ENCODE peak calls at places on chromosomes 1 and 21, in eight cellular contexts. Z is dorsolateral prefrontal cortex, W is heart left ventricle, G is IMR-90, R is cardiac fibroblast, H is type B pancreatic cell, E is NB4, M is keratinocyte. L is an unnamed sample.

GRCh38 chr1:109490029-109490933 is 3.6 kb upstream of the CYB561D1 start:
- DNase-seq in Z (peak; percentile 76), W (peak; percentile 75), G (peak; percentile 60), R (peak; percentile 74), H (no peak), E (peak; percentile 75), M (no peak), L (peak; percentile 64)

GRCh38 chr1:50974618-50974935 is 4.5 kb downstream of the CDKN2C start:
- DNase-seq in Z (no peak), W (no peak), G (no peak), R (no peak), H (no peak), E (no peak), M (no peak), L (no peak)

GRCh38 chr1:204123376-204123775 is 28.5 kb downstream of the ETNK2 start:
- DNase-seq in Z (no peak), W (no peak), G (peak; percentile 7), R (peak; percentile 37), H (no peak), E (peak; percentile 29), M (no peak), L (no peak)

GRCh38 chr1:167057297-167057688 is 32.9 kb downstream of the GPA33 start:
- DNase-seq in Z (peak; percentile 66), W (no peak), G (peak; percentile 9), R (peak; percentile 35), H (no peak), E (peak; percentile 59), M (no peak), L (peak; percentile 19)

GRCh38 chr1:154328318-154329151 is 3.2 kb downstream of the ATP8B2 start:
- DNase-seq in Z (peak; percentile 89), W (peak; percentile 90), G (peak; percentile 62), R (peak; percentile 53), H (no peak), E (peak; percentile 69), M (peak; percentile 33), L (peak; percentile 61)

GRCh38 chr1:42013881-42014470 is 95.3 kb upstream of the HIVEP3 start:
- DNase-seq in Z (no peak), W (no peak), G (no peak), R (peak; percentile 16), H (no peak), E (no peak), M (no peak), L (no peak)

GRCh38 chr1:44733365-44733764 is 2.4 kb upstream of the RNU5D-1 start:
- DNase-seq in Z (no peak), W (no peak), G (peak; percentile 77), R (peak; percentile 85), H (no peak), E (no peak), M (no peak), L (peak; percentile 72)

GRCh38 chr1:180026556-180026955 is 71.9 kb downstream of the CEP350 start:
- DNase-seq in Z (no peak), W (no peak), G (peak; percentile 45), R (peak; percentile 79), H (no peak), E (no peak), M (no peak), L (no peak)

GRCh38 chr1:2920421-2921015 is 100.7 kb upstream of the ACTRT2 start:
- DNase-seq in Z (no peak), W (no peak), G (no peak), R (no peak), H (no peak), E (no peak), M (no peak), L (no peak)

GRCh38 chr1:2925291-2925690 is 96.0 kb upstream of the ACTRT2 start:
- DNase-seq in Z (no peak), W (no peak), G (no peak), R (no peak), H (no peak), E (no peak), M (no peak), L (no peak)

GRCh38 chr1:2923351-2923750 is 97.9 kb upstream of the ACTRT2 start:
- DNase-seq in Z (no peak), W (no peak), G (no peak), R (no peak), H (no peak), E (no peak), M (no peak), L (no peak)

GRCh38 chr1:2919826-2920225 is 101.4 kb upstream of the ACTRT2 start:
- DNase-seq in Z (no peak), W (no peak), G (no peak), R (no peak), H (no peak), E (no peak), M (no peak), L (no peak)

DNA sequence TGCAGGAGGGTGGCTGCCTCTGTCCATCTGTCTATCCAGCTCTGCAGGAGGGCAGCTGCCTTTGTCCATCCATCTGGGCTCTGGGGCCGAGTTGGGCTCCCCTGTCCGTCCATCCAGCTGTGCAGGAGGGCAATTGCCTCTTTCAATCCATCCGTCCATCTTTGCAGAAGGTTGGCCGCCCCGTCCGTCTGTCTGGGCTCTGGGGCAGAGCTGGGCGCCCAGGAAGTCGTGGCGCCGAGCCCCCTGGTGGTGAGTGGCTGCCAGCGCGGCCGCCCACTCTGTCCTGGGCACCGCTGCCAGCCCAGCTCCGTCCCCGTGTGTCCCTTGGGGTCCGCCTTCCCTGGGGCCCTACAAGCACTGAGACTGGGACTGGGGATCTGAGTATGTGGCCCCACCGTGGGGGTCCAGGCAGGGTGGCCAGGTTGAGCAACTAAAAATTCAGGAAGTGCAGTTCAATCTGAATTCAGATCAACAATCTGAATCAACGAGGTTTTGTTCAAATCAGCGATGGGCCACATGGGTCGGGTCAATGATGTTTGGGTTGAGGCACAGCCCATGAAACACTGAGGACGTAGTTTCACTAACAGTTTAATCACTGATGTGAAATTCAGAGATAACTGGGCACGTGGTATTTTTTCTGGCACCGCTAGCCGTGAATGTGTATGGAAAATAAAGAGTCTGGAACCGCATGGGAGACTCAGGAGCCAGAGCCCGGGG is 99.1 kb upstream of the ACTRT2 start:
- DNase-seq in Z (no peak), W (no peak), G (no peak), R (no peak), H (no peak), E (peak; percentile 25), M (no peak), L (no peak)
- TF ChIP-seq CTCF in Z (peak; percentile 52), W (peak; percentile 53), G (no peak), R (peak; percentile 4), H (peak; percentile 50), E (peak; percentile 51), M (no peak), L (peak; percentile 35)

GRCh38 chr21:27759820-27760219 is 792.9 kb upstream of the ADAMTS5 start:
- DNase-seq in Z (no peak), W (no peak), G (no peak), R (peak; percentile 18), H (no peak), E (no peak), M (no peak), L (no peak)
- TF ChIP-seq CTCF in Z (no peak), W (no peak), G (no peak), R (peak; percentile 29), H (no peak), E (no peak), M (no peak), L (no peak)

GRCh38 chr1:243539636-243540035 is 283.8 kb downstream of the SDCCAG8 start:
- DNase-seq in Z (no peak), W (no peak), G (peak; percentile 33), R (peak; percentile 48), H (no peak), E (no peak), M (no peak), L (no peak)

GRCh38 chr1:243542726-243543415 is 287.0 kb downstream of the SDCCAG8 start:
- DNase-seq in Z (no peak), W (no peak), G (no peak), R (no peak), H (no peak), E (no peak), M (no peak), L (no peak)

GRCh38 chr1:243547906-243548305 is 292.1 kb downstream of the SDCCAG8 start:
- DNase-seq in Z (no peak), W (no peak), G (no peak), R (no peak), H (no peak), E (no peak), M (no peak), L (no peak)

GRCh38 chr1:243548516-243548915 is 292.7 kb downstream of the SDCCAG8 start:
- DNase-seq in Z (no peak), W (no peak), G (no peak), R (no peak), H (no peak), E (no peak), M (no peak), L (no peak)

GRCh38 chr1:243543501-243543900 is 287.7 kb downstream of the SDCCAG8 start:
- DNase-seq in Z (no peak), W (no peak), G (no peak), R (no peak), H (no peak), E (no peak), M (no peak), L (peak; percentile 22)
- TF ChIP-seq CTCF in Z (no peak), W (no peak), G (no peak), R (no peak), H (no peak), E (no peak), M (no peak), L (no peak)

GRCh38 chr1:43152866-43153265 is 19.2 kb downstream of the EBNA1BP2 start:
- DNase-seq in Z (no peak), W (no peak), G (peak; percentile 7), R (no peak), H (no peak), E (no peak), M (peak; percentile 79), L (no peak)

GRCh38 chr1:43144228-43144627 is 27.9 kb downstream of the EBNA1BP2 start:
- DNase-seq in Z (no peak), W (no peak), G (peak; percentile 69), R (peak; percentile 29), H (no peak), E (no peak), M (no peak), L (no peak)

GRCh38 chr1:43149889-43150288 is 22.2 kb downstream of the EBNA1BP2 start:
- DNase-seq in Z (no peak), W (no peak), G (no peak), R (no peak), H (no peak), E (no peak), M (no peak), L (no peak)

GRCh38 chr1:43143441-43143888 is 28.6 kb downstream of the EBNA1BP2 start:
- DNase-seq in Z (no peak), W (no peak), G (no peak), R (peak; percentile 22), H (no peak), E (peak; percentile 34), M (no peak), L (no peak)

DNA sequence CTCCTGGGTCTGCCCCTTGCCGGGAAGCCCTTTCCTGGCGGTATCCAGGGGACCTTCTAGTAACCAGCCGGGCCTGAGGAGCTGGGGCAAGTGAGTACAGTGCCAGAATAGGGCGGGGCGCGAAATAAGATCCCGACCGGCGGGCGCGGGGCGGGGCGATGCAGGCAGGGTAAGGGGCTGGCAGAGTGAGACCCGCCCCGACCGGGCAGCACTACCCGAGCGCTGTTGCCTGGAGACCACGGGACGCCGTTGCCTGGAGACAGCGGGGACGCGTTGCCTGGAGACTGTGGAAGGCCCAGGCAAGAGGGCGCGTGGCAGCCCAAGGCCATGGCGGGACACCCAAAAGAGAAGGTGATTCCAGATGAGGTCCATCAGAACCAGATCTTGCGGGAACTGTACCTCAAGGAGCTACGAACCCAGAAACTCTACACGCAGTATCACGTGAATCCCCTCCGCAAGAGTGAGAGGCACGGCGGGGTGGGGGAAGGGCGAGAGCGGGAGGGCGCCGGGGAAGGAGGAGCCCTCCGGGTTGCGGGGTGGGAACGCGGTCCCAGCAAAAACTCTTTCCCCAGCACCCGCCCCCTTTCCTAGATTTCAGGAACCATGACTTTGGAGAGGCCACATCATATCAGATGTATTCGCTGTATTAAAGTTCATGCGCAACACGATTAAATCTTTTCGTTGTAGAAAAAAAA is 24.3 kb downstream of the EBNA1BP2 start:
- DNase-seq in Z (peak; percentile 56), W (peak; percentile 66), G (peak; percentile 32), R (peak; percentile 54), H (peak; percentile 94), E (no peak), M (no peak), L (peak; percentile 42)
- TF ChIP-seq CTCF in Z (no peak), W (no peak), G (no peak), R (no peak), H (no peak), E (no peak), M (no peak), L (no peak)

L was measured in HFFc6.